ENCODE peak calls at places on chromosomes 7 and 10, in four cellular contexts. One of them, this sample, is unnamed.

GRCh38 chr7:154863766-154864530 is 139.0 kb downstream of the PAXIP1 start:
- DNase-seq in ELR: no peak
- DNase-seq in EH: no peak
- DNase-seq in HuH-7: no peak
- DNase-seq in this sample: no peak

GRCh38 chr10:121405549-121405948 is 192.7 kb downstream of the FGFR2 start:
- DNase-seq in EH: no peak
- DNase-seq in HuH-7: no peak
- DNase-seq in ELR: no peak
- DNase-seq in this sample: no peak

GRCh38 chr7:143243011-143243410 is 20.2 kb upstream of the GSTK1 start:
- DNase-seq in ELR: no peak
- DNase-seq in EH: no peak
- DNase-seq in HuH-7: peak; percentile 25
- DNase-seq in this sample: no peak

GRCh38 chr10:121662945-121663917 is 65.0 kb upstream of the FGFR2 start:
- DNase-seq in HuH-7: peak; percentile 75
- DNase-seq in EH: no peak
- DNase-seq in ELR: no peak
- DNase-seq in this sample: no peak

GRCh38 chr10:97333351-97333600 is 1.3 kb downstream of the FRAT2 start:
- DNase-seq in ELR: peak; percentile 72
- DNase-seq in EH: peak; percentile 48
- DNase-seq in HuH-7: no peak
- DNase-seq in this sample: no peak

GRCh38 chr7:80089341-80089740 is 45.3 kb upstream of the GNAI1 start:
- DNase-seq in EH: peak; percentile 38
- DNase-seq in HuH-7: no peak
- DNase-seq in ELR: peak; percentile 35
- DNase-seq in this sample: no peak

GRCh38 chr7:136308230-136308629 is 331.1 kb upstream of the MTPN start:
- DNase-seq in HuH-7: no peak
- DNase-seq in EH: no peak
- DNase-seq in ELR: no peak
- DNase-seq in this sample: no peak

GRCh38 chr10:2990764-2991163 is 76.6 kb upstream of the PFKP start:
- DNase-seq in ELR: no peak
- DNase-seq in EH: no peak
- DNase-seq in HuH-7: no peak
- DNase-seq in this sample: no peak

GRCh38 chr10:30349967-30350735 is 1.1 kb upstream of the MTPAP start:
- DNase-seq in ELR: no peak
- DNase-seq in EH: no peak
- DNase-seq in HuH-7: no peak
- DNase-seq in this sample: no peak

GRCh38 chr7:71173955-71174354 is 42.0 kb downstream of the GALNT17 start:
- DNase-seq in HuH-7: no peak
- DNase-seq in EH: no peak
- DNase-seq in ELR: no peak
- DNase-seq in this sample: no peak

GRCh38 chr7:157694389-157694665 is 357.5 kb downstream of the DNAJB6 start:
- DNase-seq in EH: no peak
- DNase-seq in ELR: no peak
- DNase-seq in HuH-7: no peak
- DNase-seq in this sample: no peak

GRCh38 chr10:126634915-126635314 is 35.6 kb downstream of the C10orf90 start:
- DNase-seq in HuH-7: no peak
- DNase-seq in ELR: peak; percentile 37
- DNase-seq in EH: peak; percentile 78
- DNase-seq in this sample: no peak

GRCh38 chr10:12720217-12720981 is 281.1 kb downstream of the CCDC3 start:
- DNase-seq in ELR: peak; percentile 69
- DNase-seq in HuH-7: peak; percentile 27
- DNase-seq in EH: peak; percentile 82
- DNase-seq in this sample: no peak

GRCh38 chr7:87363342-87363741 is 17.9 kb downstream of the CROT start:
- DNase-seq in ELR: no peak
- DNase-seq in HuH-7: no peak
- DNase-seq in EH: no peak
- DNase-seq in this sample: no peak

GRCh38 chr7:140857048-140857447 is 67.7 kb downstream of the BRAF start:
- DNase-seq in HuH-7: no peak
- DNase-seq in EH: peak; percentile 20
- DNase-seq in ELR: no peak
- DNase-seq in this sample: no peak

GRCh38 chr10:130652544-130652943 is 516.4 kb downstream of the GLRX3 start:
- DNase-seq in ELR: no peak
- DNase-seq in HuH-7: no peak
- DNase-seq in EH: no peak
- DNase-seq in this sample: no peak

GRCh38 chr7:1103009-1103788 is 15.3 kb downstream of the GPER1 start:
- DNase-seq in EH: no peak
- DNase-seq in HuH-7: no peak
- DNase-seq in ELR: no peak
- DNase-seq in this sample: no peak

GRCh38 chr10:29237786-29238185 is 51.1 kb upstream of the LYZL1 start:
- DNase-seq in HuH-7: no peak
- DNase-seq in ELR: no peak
- DNase-seq in EH: no peak
- DNase-seq in this sample: no peak

GRCh38 chr7:30740417-30741181 is 11.3 kb upstream of the INMT start:
- DNase-seq in EH: peak; percentile 70
- DNase-seq in HuH-7: peak; percentile 96
- DNase-seq in ELR: peak; percentile 75
- DNase-seq in this sample: peak; percentile 76

GRCh38 chr10:89183571-89183970 is 23.5 kb downstream of the CH25H start:
- DNase-seq in ELR: peak; percentile 44
- DNase-seq in HuH-7: no peak
- DNase-seq in EH: no peak
- DNase-seq in this sample: no peak

GRCh38 chr10:21100871-21101514 is 203.9 kb upstream of the NEBL start:
- DNase-seq in ELR: no peak
- DNase-seq in EH: no peak
- DNase-seq in HuH-7: no peak
- DNase-seq in this sample: no peak

GRCh38 chr10:18340496-18341051 is 200.3 kb downstream of the CACNB2 start:
- DNase-seq in ELR: peak; percentile 1
- DNase-seq in EH: no peak
- DNase-seq in HuH-7: no peak
- DNase-seq in this sample: no peak

GRCh38 chr7:106774768-106775551 is 90.1 kb upstream of the PIK3CG start:
- DNase-seq in EH: no peak
- DNase-seq in ELR: peak; percentile 65
- DNase-seq in HuH-7: no peak
- DNase-seq in this sample: no peak

GRCh38 chr10:132588301-132589013 is 50.9 kb downstream of the INPP5A start:
- DNase-seq in HuH-7: no peak
- DNase-seq in ELR: no peak
- DNase-seq in EH: peak; percentile 76
- DNase-seq in this sample: no peak

GRCh38 chr7:120441850-120442249 is 168.9 kb downstream of the KCND2 start:
- DNase-seq in HuH-7: no peak
- DNase-seq in EH: no peak
- DNase-seq in ELR: no peak
- DNase-seq in this sample: no peak

GRCh38 chr7:151133986-151134742 is 33.3 kb downstream of the GBX1 start:
- DNase-seq in EH: no peak
- DNase-seq in ELR: no peak
- DNase-seq in HuH-7: no peak
- DNase-seq in this sample: no peak

GRCh38 chr10:71656220-71656619 is 63.4 kb downstream of the C10orf105 start:
- DNase-seq in EH: no peak
- DNase-seq in HuH-7: no peak
- DNase-seq in ELR: no peak
- DNase-seq in this sample: no peak

GRCh38 chr7:117383826-117384225 is 43.5 kb downstream of the ASZ1 start:
- DNase-seq in EH: peak; percentile 16
- DNase-seq in HuH-7: no peak
- DNase-seq in ELR: no peak
- DNase-seq in this sample: no peak

GRCh38 chr7:103573479-103574058 is 127.6 kb upstream of the SLC26A5 start:
- DNase-seq in EH: peak; percentile 54
- DNase-seq in HuH-7: no peak
- DNase-seq in ELR: peak; percentile 58
- DNase-seq in this sample: no peak

GRCh38 chr10:77182803-77183202 is 454.8 kb downstream of the KCNMA1 start:
- DNase-seq in ELR: no peak
- DNase-seq in HuH-7: no peak
- DNase-seq in EH: no peak
- DNase-seq in this sample: no peak

GRCh38 chr10:111114931-111115500 is 38.2 kb downstream of the ADRA2A start:
- DNase-seq in ELR: no peak
- DNase-seq in EH: no peak
- DNase-seq in HuH-7: no peak
- DNase-seq in this sample: no peak

GRCh38 chr10:133109736-133110532 is 22.2 kb downstream of the ADGRA1 start:
- DNase-seq in EH: no peak
- DNase-seq in ELR: no peak
- DNase-seq in HuH-7: no peak
- DNase-seq in this sample: no peak

GRCh38 chr10:30018512-30018911 is 40.9 kb downstream of the JCAD start:
- DNase-seq in ELR: no peak
- DNase-seq in EH: no peak
- DNase-seq in HuH-7: no peak
- DNase-seq in this sample: no peak

GRCh38 chr7:40680657-40681056 is 545.9 kb downstream of the SUGCT start:
- DNase-seq in HuH-7: peak; percentile 59
- DNase-seq in ELR: peak; percentile 48
- DNase-seq in EH: peak; percentile 27
- DNase-seq in this sample: no peak

This sample was measured in activated CD8-positive, alpha-beta memory T cell treated with anti-CD3 and anti-CD28 coated beads, Interleukin-2, amount 50 U/mL, for 4 hours.